ENCODE peak calls at places on chromosomes 7 and 10, in eight cellular contexts. J is SK-N-DZ; Z is stimulated activated CD4-positive, alpha-beta T cell treated with anti-CD3 and anti-CD28 coated beads, TNF-alpha, amount 100 ng/mL, for 4 hours; Q is upper lobe of right lung; N is globus pallidus; C is D341Med; P is foreskin fibroblast; L is AG09319. A is an unnamed sample.

GRCh38 chr10:69869291-69869841 is 67.7 kb downstream of the COL13A1 start:
- DNase-seq in N (no peak), L (peak), C (no peak), Q (no peak), J (no peak), P (peak), Z (no peak), A (peak)

GRCh38 chr7:92753614-92754013 is 82.8 kb downstream of the CDK6 start:
- DNase-seq in J (no peak), L (no peak), Z (no peak), C (no peak), N (no peak), Q (no peak), P (no peak), A (no peak)

GRCh38 chr7:78018541-78019456 is 220.2 kb downstream of the PHTF2 start:
- DNase-seq in C (peak), J (peak), Q (peak), L (no peak), Z (peak), P (peak), N (peak), A (no peak)

GRCh38 chr10:76697923-76698322 is 939.7 kb downstream of the KCNMA1 start:
- DNase-seq in C (no peak), Q (no peak), Z (no peak), N (no peak), J (no peak), L (no peak), P (no peak), A (no peak)

GRCh38 chr10:72616716-72617115 is 9.2 kb downstream of the MICU1 start:
- DNase-seq in L (no peak), Q (no peak), N (peak), J (no peak), P (no peak), C (no peak), Z (no peak), A (no peak)

GRCh38 chr7:66050990-66051424 is 24.6 kb upstream of the ASL start:
- DNase-seq in L (peak), P (peak), J (no peak), C (no peak), Q (peak), Z (no peak), N (no peak), A (peak)

GRCh38 chr10:3745582-3745981 is 39.4 kb downstream of the KLF6 start:
- DNase-seq in Q (no peak), L (no peak), N (no peak), Z (no peak), J (no peak), C (no peak), P (no peak), A (no peak)

GRCh38 chr7:76260171-76260703 is 42.2 kb upstream of the HSPB1 start:
- DNase-seq in P (no peak), Z (no peak), N (no peak), C (peak), Q (no peak), J (no peak), L (no peak), A (no peak)

GRCh38 chr7:68529221-68529620 is 1069.1 kb upstream of the AUTS2 start:
- DNase-seq in P (no peak), J (no peak), Z (no peak), Q (no peak), L (no peak), C (no peak), N (no peak), A (no peak)

GRCh38 chr10:110429301-110429700 is 68.4 kb upstream of the DUSP5 start:
- DNase-seq in N (no peak), Q (peak), L (no peak), Z (no peak), C (no peak), P (no peak), J (no peak), A (no peak)

GRCh38 chr10:102610499-102610898 is 33.8 kb upstream of the TRIM8 start:
- DNase-seq in L (no peak), N (no peak), P (no peak), Q (no peak), J (no peak), C (no peak), Z (no peak), A (no peak)

GRCh38 chr10:29533046-29533445 is 101.7 kb downstream of the SVIL start:
- DNase-seq in Q (no peak), N (no peak), J (no peak), L (no peak), C (no peak), Z (no peak), P (no peak), A (no peak)

GRCh38 chr10:60574388-60574787 is 184.7 kb upstream of the ANK3 start:
- DNase-seq in Q (no peak), P (no peak), N (no peak), L (no peak), C (no peak), J (no peak), Z (no peak), A (no peak)

GRCh38 chr10:90571876-90572275 is 286.0 kb downstream of the HTR7 start:
- DNase-seq in P (no peak), L (no peak), N (no peak), C (no peak), Z (no peak), Q (no peak), J (peak), A (no peak)

GRCh38 chr10:66934711-66935110 is 8.9 kb downstream of the LRRTM3 start:
- DNase-seq in Q (no peak), L (no peak), Z (no peak), C (no peak), P (no peak), J (no peak), N (no peak), A (no peak)

GRCh38 chr10:77737608-77738007 is 100.0 kb upstream of the KCNMA1 start:
- DNase-seq in J (no peak), Q (no peak), L (no peak), C (no peak), N (no peak), Z (no peak), P (peak), A (peak)

GRCh38 chr7:102111758-102112119 is 174.9 kb upstream of the SH2B2 start:
- DNase-seq in N (no peak), Q (peak), P (no peak), C (no peak), L (no peak), Z (no peak), J (no peak), A (no peak)

GRCh38 chr7:42142089-42142488 is 94.9 kb downstream of the GLI3 start:
- DNase-seq in Q (no peak), J (no peak), Z (no peak), P (no peak), L (no peak), N (no peak), C (no peak), A (no peak)

GRCh38 chr7:158157460-158157859 is 430.2 kb downstream of the PTPRN2 start:
- DNase-seq in L (no peak), Q (no peak), N (no peak), J (no peak), P (no peak), C (no peak), Z (no peak), A (no peak)

GRCh38 chr7:152402384-152403250 is 33.2 kb downstream of the KMT2C start:
- DNase-seq in J (no peak), N (no peak), C (no peak), Q (no peak), Z (no peak), L (no peak), P (no peak), A (no peak)

GRCh38 chr10:58335306-58336005 is 650 bp downstream of the UBE2D1 start:
- DNase-seq in L (no peak), P (peak), J (peak), N (peak), Q (peak), C (no peak), Z (no peak), A (no peak)

GRCh38 chr10:3763852-3764625 is 21.0 kb downstream of the KLF6 start:
- DNase-seq in L (no peak), N (no peak), Q (no peak), Z (no peak), J (no peak), C (no peak), P (no peak), A (no peak)

GRCh38 chr7:115825736-115826135 is 204.8 kb downstream of the TFEC start:
- DNase-seq in L (no peak), C (no peak), Q (no peak), N (no peak), P (no peak), Z (no peak), J (no peak), A (no peak)

GRCh38 chr7:114711244-114711643 is 210.7 kb upstream of the MDFIC start:
- DNase-seq in J (no peak), P (no peak), Z (no peak), C (no peak), N (no peak), L (no peak), Q (no peak), A (no peak)

GRCh38 chr10:129971381-129972144 is 7.5 kb upstream of the EBF3 start:
- DNase-seq in Q (peak), N (peak), Z (no peak), L (no peak), J (peak), C (peak), P (peak), A (no peak)

GRCh38 chr10:49532461-49532860 is 6.5 kb downstream of the ERCC6 start:
- DNase-seq in Q (no peak), P (no peak), J (no peak), N (no peak), Z (no peak), C (no peak), L (no peak), A (no peak)

GRCh38 chr10:8400151-8400550 is 345.7 kb downstream of the GATA3 start:
- DNase-seq in C (no peak), N (no peak), J (no peak), Z (no peak), Q (no peak), L (no peak), P (no peak), A (no peak)

GRCh38 chr7:65840446-65840845 is 32.4 kb upstream of the VKORC1L1 start:
- DNase-seq in J (no peak), P (no peak), C (peak), N (no peak), Q (no peak), Z (no peak), L (no peak), A (no peak)

GRCh38 chr10:13335881-13336280 is 12.2 kb downstream of the SEPHS1 start:
- DNase-seq in P (no peak), Q (no peak), L (no peak), J (no peak), Z (no peak), C (no peak), N (no peak), A (no peak)

GRCh38 chr10:1256139-1256720 is 200.0 kb downstream of the WDR37 start:
- DNase-seq in J (no peak), L (no peak), Z (no peak), C (no peak), N (no peak), Q (peak), P (no peak), A (no peak)

GRCh38 chr7:138324905-138325304 is 135.2 kb upstream of the TRIM24 start:
- DNase-seq in Q (no peak), P (no peak), C (peak), J (no peak), Z (no peak), N (no peak), L (no peak), A (no peak)

GRCh38 chr10:97229322-97229721 is 43.6 kb upstream of the SLIT1 start:
- DNase-seq in J (no peak), Q (no peak), L (no peak), Z (no peak), N (no peak), C (no peak), P (peak), A (no peak)

GRCh38 chr10:44933922-44934321 is 22.8 kb downstream of the TMEM72 start:
- DNase-seq in P (no peak), Q (no peak), C (no peak), J (no peak), L (no peak), N (no peak), Z (no peak), A (no peak)

GRCh38 chr10:30861976-30862375 is 169.7 kb downstream of the ZNF438 start:
- DNase-seq in N (no peak), J (no peak), P (no peak), Q (no peak), L (no peak), Z (no peak), C (no peak), A (no peak)

GRCh38 chr7:12898610-12899009 is 211.2 kb downstream of the ARL4A start:
- DNase-seq in J (no peak), P (no peak), Z (no peak), N (no peak), L (no peak), Q (no peak), C (no peak), A (no peak)

GRCh38 chr7:26616235-26616634 is 248.2 kb downstream of the SKAP2 start:
- DNase-seq in C (no peak), P (no peak), L (no peak), Z (no peak), J (no peak), Q (no peak), N (no peak), A (no peak)

GRCh38 chr7:36048141-36048901 is 104.7 kb upstream of the EEPD1 start:
- DNase-seq in L (peak), P (peak), C (no peak), N (no peak), Z (no peak), Q (no peak), J (no peak), A (peak)

GRCh38 chr7:26305048-26305868 is 13.6 kb downstream of the SNX10 start:
- DNase-seq in N (no peak), Z (no peak), P (no peak), C (no peak), L (no peak), Q (no peak), J (no peak), A (no peak)